ENCODE peak calls at places on chromosome 10, in four cellular contexts. E is dorsolateral prefrontal cortex, D is hepatocyte, O is transverse colon. L is an unnamed sample. For H3K27me3, the result is how much of the 10 kb centered on the place peaks cover.

GRCh38 chr10:6399241-6399701 is 180.8 kb downstream of the PRKCQ start:
- DNase-seq in O (no peak), E (no peak), D (no peak), L (no peak)

GRCh38 chr10:22851865-22852239 is 76.0 kb upstream of the ARMC3 start:
- DNase-seq in O (no peak), E (no peak), D (peak), L (no peak)

GRCh38 chr10:61135276-61135721 is 191.3 kb upstream of the RHOBTB1 start:
- DNase-seq in E (no peak), D (no peak), O (no peak), L (no peak)

GRCh38 chr10:90125406-90125805 is 424.0 kb downstream of the KIF20B start:
- DNase-seq in D (no peak), E (no peak), O (no peak), L (no peak)

GRCh38 chr10:106565546-106565945 is 599.0 kb downstream of the SORCS1 start:
- DNase-seq in D (no peak), O (no peak), E (no peak), L (no peak)

GRCh38 chr10:96264938-96265337 is 6.4 kb downstream of the BLNK start:
- DNase-seq in O (no peak), E (no peak), D (no peak), L (no peak)

GRCh38 chr10:7988985-7989384 is 65.5 kb upstream of the GATA3 start:
- DNase-seq in E (no peak), O (no peak), D (no peak), L (no peak)

GRCh38 chr10:24414597-24414996 is 205.7 kb downstream of the KIAA1217 start:
- DNase-seq in E (no peak), O (no peak), D (no peak), L (no peak)

GRCh38 chr10:5565671-5566581 is 41.2 kb downstream of the CALML3 start:
- DNase-seq in O (peak), D (no peak), E (no peak), L (no peak)

GRCh38 chr10:31745612-31746376 is 182.8 kb downstream of the ARHGAP12 start:
- DNase-seq in E (no peak), D (no peak), O (no peak), L (peak)

GRCh38 chr10:116470071-116470470 is 42.4 kb downstream of the PNLIPRP3 start:
- DNase-seq in O (no peak), E (no peak), D (peak), L (no peak)

GRCh38 chr10:5581670-5582566 is 57.2 kb downstream of the CALML3 start:
- DNase-seq in D (no peak), O (no peak), E (no peak), L (no peak)

GRCh38 chr10:124653811-124654651 is 90.1 kb downstream of the FAM53B start:
- DNase-seq in D (no peak), O (no peak), E (no peak), L (no peak)

GRCh38 chr10:107687702-107688101 is 523.2 kb upstream of the SORCS1 start:
- DNase-seq in O (no peak), E (no peak), D (no peak), L (no peak)

GRCh38 chr10:109027534-109028185 is 895.7 kb downstream of the XPNPEP1 start:
- DNase-seq in D (no peak), E (no peak), O (no peak), L (no peak)

GRCh38 chr10:124878457-124878739 is 63.5 kb upstream of the ZRANB1 start:
- DNase-seq in E (no peak), O (no peak), D (no peak), L (no peak)

GRCh38 chr10:79929409-79929904 is 19.4 kb downstream of the SFTPD start:
- DNase-seq in E (peak), D (peak), O (peak), L (peak)

GRCh38 chr10:114306116-114306973 is 67.3 kb downstream of the VWA2 start:
- DNase-seq in E (no peak), O (no peak), D (no peak), L (no peak)

GRCh38 chr10:7260412-7260900 is 150.4 kb downstream of the SFMBT2 start:
- DNase-seq in E (peak), D (peak), O (peak), L (no peak)

GRCh38 chr10:451021-451471 is 238.4 kb downstream of the DIP2C start:
- DNase-seq in O (peak), D (no peak), E (no peak), L (no peak)

GRCh38 chr10:119199231-119199992 is 8.0 kb upstream of the GRK5 start:
- DNase-seq in E (peak), O (peak), D (peak), L (peak)

GRCh38 chr10:128103229-128103714 is 23.0 kb downstream of the MKI67 start:
- DNase-seq in E (no peak), D (no peak), O (no peak), L (no peak)

GRCh38 chr10:77711683-77712049 is 74.1 kb upstream of the KCNMA1 start:
- DNase-seq in O (no peak), E (no peak), D (no peak), L (no peak)

GRCh38 chr10:112811741-112812551 is 138.1 kb upstream of the TCF7L2 start:
- DNase-seq in O (peak), E (no peak), D (peak), L (no peak)

GRCh38 chr10:77409697-77410471 is 227.7 kb downstream of the KCNMA1 start:
- DNase-seq in E (no peak), O (peak), D (peak), L (peak)

GRCh38 chr10:77873558-77874380 is 52.8 kb downstream of the DLG5 start:
- DNase-seq in O (peak), D (peak), E (no peak), L (no peak)

GRCh38 chr10:49627644-49628247 is 13.9 kb downstream of the CHAT start:
- DNase-seq in D (no peak), E (peak), O (no peak), L (no peak)

GRCh38 chr10:71933651-71934050 is 30.5 kb upstream of the CHST3 start:
- DNase-seq in D (no peak), O (no peak), E (no peak), L (no peak)

GRCh38 chr10:132548869-132549268 is 11.3 kb downstream of the INPP5A start:
- DNase-seq in E (no peak), D (no peak), O (no peak), L (no peak)

GRCh38 chr10:79379512-79380124 is 32.3 kb downstream of the PPIF start:
- DNase-seq in E (no peak), O (peak), D (no peak), L (peak)

GRCh38 chr10:128859738-128860386 is 607.2 kb upstream of the MGMT start:
- DNase-seq in D (peak), O (peak), E (peak), L (no peak)

GRCh38 chr10:4546500-4546899 is 279.5 kb upstream of the AKR1E2 start:
- DNase-seq in E (no peak), O (no peak), D (peak), L (no peak)

GRCh38 chr10:7340179-7340874 is 70.5 kb downstream of the SFMBT2 start:
- DNase-seq in O (no peak), E (no peak), D (no peak), L (no peak)

GRCh38 chr10:120480065-120480600 is 23.1 kb downstream of the PLPP4 start:
- DNase-seq in D (no peak), E (no peak), O (no peak), L (no peak)

GRCh38 chr10:119575506-119575905 is 21.3 kb downstream of the TIAL1 start:
- DNase-seq in O (no peak), E (no peak), D (no peak), L (no peak)

GRCh38 chr10:109963439-109963838 is 40.1 kb upstream of the XPNPEP1 start:
- DNase-seq in D (no peak), E (no peak), O (no peak), L (no peak)

GRCh38 chr10:113425596-113425995 is 127.3 kb upstream of the HABP2 start:
- DNase-seq in O (no peak), D (no peak), E (no peak), L (no peak)

GRCh38 chr10:60495357-60495756 is 105.7 kb upstream of the ANK3 start:
- DNase-seq in O (no peak), E (no peak), D (no peak), L (no peak)

GRCh38 chr10:71459513-71459912 is 62.8 kb downstream of the CDH23 start:
- DNase-seq in E (no peak), O (no peak), D (no peak), L (no peak)

GRCh38 chr10:12432402-12433189 is 83.2 kb downstream of the CAMK1D start:
- DNase-seq in D (no peak), E (no peak), O (peak), L (no peak)

DNA sequence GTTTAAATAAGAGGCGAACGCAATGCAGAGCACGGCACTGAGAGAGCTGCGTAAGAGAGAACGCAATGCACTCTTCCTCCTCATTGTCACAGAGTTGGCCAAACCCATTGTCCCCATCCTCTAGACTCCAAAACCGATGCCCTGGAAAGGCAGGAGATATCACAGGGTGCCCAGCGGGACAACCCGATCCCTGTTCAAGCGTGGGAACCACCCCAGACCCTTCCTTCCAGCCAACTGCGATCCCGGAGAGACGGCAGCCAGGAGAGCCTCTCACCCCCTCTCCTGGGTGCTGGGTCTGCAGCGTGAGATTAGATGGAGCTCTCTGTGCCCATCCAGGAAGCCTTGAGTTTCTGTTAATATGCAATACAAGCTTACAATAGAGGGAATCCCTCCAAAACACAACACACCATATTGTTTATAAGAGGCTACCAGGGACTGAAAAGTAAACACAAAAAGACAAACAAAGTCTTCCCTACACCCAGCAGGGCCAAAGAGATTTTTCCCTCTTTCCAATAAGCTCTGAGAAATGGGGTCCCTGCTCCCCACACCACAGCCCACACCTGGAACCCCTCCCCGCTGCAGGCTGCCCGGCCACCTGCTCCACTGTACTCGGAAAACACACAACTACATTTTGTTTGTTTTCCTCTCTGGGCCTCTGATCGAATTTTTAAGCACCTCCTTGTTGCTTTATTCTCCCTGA is 187.6 kb downstream of the ADARB2 start:
- DNase-seq in D (no peak), E (no peak), O (no peak), L (peak)
- H3K27me3 ChIP-seq in D (under half), E (under half), O (under half), L (under half)

GRCh38 chr10:59175538-59176240 is 754 bp upstream of the PHYHIPL start:
- DNase-seq in D (peak), O (no peak), E (peak), L (no peak)
- H3K27ac ChIP-seq in D (peak), O (no peak), E (peak), L (no peak)

GRCh38 chr10:99551158-99551557 is 18.4 kb downstream of the NKX2-3 start:
- DNase-seq in E (no peak), D (no peak), O (peak), L (no peak)

GRCh38 chr10:99544322-99544721 is 11.6 kb downstream of the NKX2-3 start:
- DNase-seq in O (no peak), D (no peak), E (no peak), L (no peak)

GRCh38 chr10:99551616-99552015 is 18.9 kb downstream of the NKX2-3 start:
- DNase-seq in D (no peak), O (no peak), E (no peak), L (no peak)

GRCh38 chr10:99548041-99548530 is 15.3 kb downstream of the NKX2-3 start:
- DNase-seq in O (no peak), E (no peak), D (no peak), L (no peak)
- H3K27me3 ChIP-seq in O (half or more), E (half or more), D (half or more), L (under half)

DNA sequence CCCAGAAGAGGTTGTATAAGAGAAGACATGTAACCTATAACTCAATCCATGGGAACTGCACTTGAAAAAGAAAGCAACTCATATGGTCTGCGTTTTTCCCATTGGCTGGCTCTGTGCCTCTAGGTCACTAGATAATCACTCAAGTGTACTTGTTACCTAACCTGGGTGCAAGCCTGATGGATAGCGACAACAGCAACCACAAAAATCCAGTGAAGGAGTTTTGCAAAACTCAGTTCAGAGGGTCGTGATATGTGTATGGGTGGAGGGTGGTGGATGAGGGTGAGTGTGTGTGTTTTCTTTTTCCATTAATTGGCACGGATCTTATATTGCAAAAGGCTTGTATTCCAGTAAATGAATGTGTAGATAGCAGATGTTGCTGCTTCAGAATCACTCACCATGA is 287.0 kb upstream of the DKK1 start:
- DNase-seq in D (no peak), O (no peak), E (no peak), L (no peak)
- H3K27ac ChIP-seq in D (no peak), O (no peak), E (no peak), L (no peak)

L was measured in left lung.